ENCODE peak calls at places on chromosomes 16 and 17, in seven cellular contexts. One of them, this sample, is unnamed.

GRCh38 chr17:4444782-4445473 is 11.2 kb downstream of the SPNS3 start:
- DNase-seq in NCI-H1694 treated with DMSO at 0.1 percent for 48 hours: peak
- DNase-seq in psoas muscle: peak
- DNase-seq in EL: no peak
- DNase-seq in Calu3: peak
- DNase-seq in Caco-2: no peak
- DNase-seq in Peyer's patch: peak
- DNase-seq in this sample: peak

GRCh38 chr17:7060165-7060890 is 16.4 kb upstream of the SLC16A11 start:
- DNase-seq in NCI-H1694 treated with DMSO at 0.1 percent for 48 hours: no peak
- DNase-seq in psoas muscle: no peak
- DNase-seq in EL: peak
- DNase-seq in Calu3: peak
- DNase-seq in Caco-2: no peak
- DNase-seq in Peyer's patch: no peak
- DNase-seq in this sample: peak

GRCh38 chr17:56902350-56902749 is 11.5 kb downstream of the TRIM25 start:
- DNase-seq in NCI-H1694 treated with DMSO at 0.1 percent for 48 hours: no peak
- DNase-seq in psoas muscle: no peak
- DNase-seq in EL: peak
- DNase-seq in Calu3: no peak
- DNase-seq in Caco-2: no peak
- DNase-seq in Peyer's patch: no peak
- DNase-seq in this sample: no peak

GRCh38 chr16:28845173-28846079 is 722 bp downstream of the TUFM start:
- DNase-seq in NCI-H1694 treated with DMSO at 0.1 percent for 48 hours: no peak
- DNase-seq in psoas muscle: no peak
- DNase-seq in EL: peak
- DNase-seq in Calu3: peak
- DNase-seq in Caco-2: peak
- DNase-seq in Peyer's patch: no peak
- DNase-seq in this sample: peak

GRCh38 chr16:12344577-12345343 is 368.2 kb downstream of the SNX29 start:
- DNase-seq in NCI-H1694 treated with DMSO at 0.1 percent for 48 hours: no peak
- DNase-seq in psoas muscle: no peak
- DNase-seq in EL: no peak
- DNase-seq in Calu3: no peak
- DNase-seq in Caco-2: no peak
- DNase-seq in Peyer's patch: no peak
- DNase-seq in this sample: no peak

GRCh38 chr17:53141731-53142130 is 681.0 kb upstream of the KIF2B start:
- DNase-seq in NCI-H1694 treated with DMSO at 0.1 percent for 48 hours: no peak
- DNase-seq in psoas muscle: no peak
- DNase-seq in EL: no peak
- DNase-seq in Calu3: no peak
- DNase-seq in Caco-2: no peak
- DNase-seq in Peyer's patch: no peak
- DNase-seq in this sample: no peak

GRCh38 chr17:44005865-44006580 is 1.6 kb downstream of the NAGS start:
- DNase-seq in NCI-H1694 treated with DMSO at 0.1 percent for 48 hours: no peak
- DNase-seq in psoas muscle: peak
- DNase-seq in EL: no peak
- DNase-seq in Calu3: peak
- DNase-seq in Caco-2: no peak
- DNase-seq in Peyer's patch: peak
- DNase-seq in this sample: no peak

GRCh38 chr16:24887472-24887871 is 41.7 kb downstream of the SLC5A11 start:
- DNase-seq in NCI-H1694 treated with DMSO at 0.1 percent for 48 hours: no peak
- DNase-seq in psoas muscle: no peak
- DNase-seq in EL: no peak
- DNase-seq in Calu3: no peak
- DNase-seq in Caco-2: no peak
- DNase-seq in Peyer's patch: no peak
- DNase-seq in this sample: no peak

GRCh38 chr16:84566580-84567244 is 51.2 kb downstream of the COTL1 start:
- DNase-seq in NCI-H1694 treated with DMSO at 0.1 percent for 48 hours: no peak
- DNase-seq in psoas muscle: no peak
- DNase-seq in EL: no peak
- DNase-seq in Calu3: no peak
- DNase-seq in Caco-2: no peak
- DNase-seq in Peyer's patch: no peak
- DNase-seq in this sample: no peak

GRCh38 chr17:59337741-59338299 is 6.4 kb downstream of the YPEL2 start:
- DNase-seq in NCI-H1694 treated with DMSO at 0.1 percent for 48 hours: no peak
- DNase-seq in psoas muscle: no peak
- DNase-seq in EL: no peak
- DNase-seq in Calu3: no peak
- DNase-seq in Caco-2: no peak
- DNase-seq in Peyer's patch: no peak
- DNase-seq in this sample: no peak

GRCh38 chr16:49857423-49858181 is 1.7 kb upstream of the ZNF423 start:
- DNase-seq in NCI-H1694 treated with DMSO at 0.1 percent for 48 hours: peak
- DNase-seq in psoas muscle: peak
- DNase-seq in EL: peak
- DNase-seq in Calu3: peak
- DNase-seq in Caco-2: peak
- DNase-seq in Peyer's patch: peak
- DNase-seq in this sample: peak

GRCh38 chr17:1713160-1713877 is 3.1 kb upstream of the TLCD2 start:
- DNase-seq in NCI-H1694 treated with DMSO at 0.1 percent for 48 hours: no peak
- DNase-seq in psoas muscle: peak
- DNase-seq in EL: no peak
- DNase-seq in Calu3: no peak
- DNase-seq in Caco-2: no peak
- DNase-seq in Peyer's patch: peak
- DNase-seq in this sample: no peak

GRCh38 chr17:68777243-68777855 is 176.2 kb upstream of the FAM20A start:
- DNase-seq in NCI-H1694 treated with DMSO at 0.1 percent for 48 hours: peak
- DNase-seq in psoas muscle: peak
- DNase-seq in EL: peak
- DNase-seq in Calu3: peak
- DNase-seq in Caco-2: peak
- DNase-seq in Peyer's patch: no peak
- DNase-seq in this sample: peak

GRCh38 chr17:48722924-48723554 is at the start of gene PRAC2:
- DNase-seq in NCI-H1694 treated with DMSO at 0.1 percent for 48 hours: no peak
- DNase-seq in psoas muscle: no peak
- DNase-seq in EL: no peak
- DNase-seq in Calu3: no peak
- DNase-seq in Caco-2: no peak
- DNase-seq in Peyer's patch: no peak
- DNase-seq in this sample: no peak

GRCh38 chr16:87297407-87297806 is 19.8 kb downstream of the C16orf95 start:
- DNase-seq in NCI-H1694 treated with DMSO at 0.1 percent for 48 hours: no peak
- DNase-seq in psoas muscle: no peak
- DNase-seq in EL: no peak
- DNase-seq in Calu3: no peak
- DNase-seq in Caco-2: no peak
- DNase-seq in Peyer's patch: no peak
- DNase-seq in this sample: no peak